ENCODE peak calls at places on chromosome 11, in four cellular contexts. I is HepG2, Y is K562, J is GM12878. U is an unnamed sample.

GRCh38 chr11:106706355-106706754 is 311.9 kb downstream of the GUCY1A2 start:
- DNase-seq in I (no peak), Y (no peak), J (no peak), U (peak; percentile 39)

GRCh38 chr11:83054904-83055380 is 16.8 kb downstream of the RAB30 start:
- DNase-seq in I (peak; percentile 24), Y (no peak), J (no peak), U (no peak)

GRCh38 chr11:62789576-62789975 is 2.2 kb downstream of the TMEM223 start:
- DNase-seq in I (no peak), Y (no peak), J (no peak), U (no peak)

GRCh38 chr11:14242198-14242597 is 116.8 kb downstream of the RRAS2 start:
- DNase-seq in I (no peak), Y (no peak), J (no peak), U (no peak)

GRCh38 chr11:32087602-32088001 is 3.3 kb upstream of the RCN1 start:
- DNase-seq in I (no peak), Y (peak; percentile 18), J (no peak), U (no peak)

GRCh38 chr11:104583857-104584256 is 314.4 kb downstream of the CASP12 start:
- DNase-seq in I (no peak), Y (no peak), J (no peak), U (no peak)

GRCh38 chr11:115459563-115459962 is 44.7 kb downstream of the CADM1 start:
- DNase-seq in I (no peak), Y (no peak), J (no peak), U (no peak)

GRCh38 chr11:130600616-130601015 is 152.2 kb downstream of the ADAMTS15 start:
- DNase-seq in I (no peak), Y (no peak), J (no peak), U (no peak)

GRCh38 chr11:17405232-17406005 is 17.0 kb upstream of the KCNJ11 start:
- DNase-seq in I (peak; percentile 37), Y (no peak), J (no peak), U (peak; percentile 47)

GRCh38 chr11:65479184-65480145 is 19.4 kb upstream of the MALAT1 start:
- DNase-seq in I (no peak), Y (no peak), J (no peak), U (peak; percentile 56)
- TF ChIP-seq CHD4 in I (no peak), Y (peak; percentile 36), J (no peak), U (no peak)

DNA sequence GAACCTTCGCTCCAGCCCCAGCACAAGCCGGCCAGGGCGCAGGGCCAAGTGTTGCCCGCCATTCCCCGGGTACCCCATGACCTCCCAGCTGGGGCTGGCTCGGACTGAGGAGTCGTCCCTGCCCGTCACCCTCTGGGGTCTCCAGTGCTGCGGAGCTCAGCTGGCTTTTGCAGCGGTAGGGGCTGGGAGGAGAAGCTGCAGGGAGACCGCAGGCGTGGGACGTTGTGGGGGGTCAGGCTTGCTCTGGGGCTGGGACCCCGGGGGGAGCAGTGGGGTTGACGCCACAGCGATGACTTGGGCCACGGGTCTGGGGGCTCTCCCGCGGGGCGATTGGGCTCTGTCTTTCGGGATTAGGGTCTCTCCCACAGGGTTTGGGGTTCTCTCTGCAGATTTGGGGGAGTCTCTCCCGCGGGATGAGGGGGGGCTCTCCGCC is 376 bp upstream of the GAL start:
- DNase-seq in I (no peak), Y (no peak), J (no peak), U (no peak)
- TF ChIP-seq CHD4 in I (no peak), Y (no peak), J (no peak), U (no peak)

DNA sequence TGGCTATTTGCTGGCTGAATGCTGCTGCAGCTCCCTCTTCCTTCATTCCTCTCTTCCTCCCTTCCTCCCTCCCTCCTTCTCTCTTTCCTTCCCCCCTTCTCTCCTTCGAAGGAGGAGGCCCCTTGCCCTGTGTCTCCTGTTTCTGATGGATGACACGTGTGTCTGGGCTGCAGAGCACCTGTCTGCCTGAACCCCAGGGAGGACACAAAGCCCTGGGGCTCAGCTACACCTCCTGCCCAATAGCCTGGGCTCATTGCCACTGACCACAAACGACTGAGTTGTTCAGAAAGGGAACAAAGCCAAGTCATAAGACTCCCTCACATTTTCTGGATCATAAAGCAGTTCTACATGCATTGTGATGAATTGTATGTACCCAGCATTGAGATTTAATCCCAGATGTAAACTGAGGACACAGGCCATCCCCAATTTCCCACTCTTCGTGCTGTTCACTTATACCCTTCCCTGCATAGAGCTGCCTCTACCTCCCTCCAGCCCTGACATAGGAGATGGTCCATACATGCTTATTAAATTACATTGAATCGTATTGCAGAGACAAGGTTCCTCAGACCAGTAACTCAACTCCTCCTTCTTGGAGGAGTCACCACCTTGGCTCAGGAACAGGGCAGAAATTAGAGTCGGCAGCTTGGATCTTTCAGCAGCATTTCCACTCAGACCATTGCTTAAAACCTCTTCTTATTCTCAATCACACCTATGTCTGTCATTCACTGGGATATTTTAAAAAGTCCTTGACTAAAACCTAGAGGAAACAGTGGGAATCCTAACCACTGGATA is 1.2 kb downstream of the CSRP3 start:
- DNase-seq in I (no peak), Y (no peak), J (no peak), U (no peak)
- TF ChIP-seq CHD4 in I (no peak), Y (no peak), J (no peak), U (no peak)

DNA sequence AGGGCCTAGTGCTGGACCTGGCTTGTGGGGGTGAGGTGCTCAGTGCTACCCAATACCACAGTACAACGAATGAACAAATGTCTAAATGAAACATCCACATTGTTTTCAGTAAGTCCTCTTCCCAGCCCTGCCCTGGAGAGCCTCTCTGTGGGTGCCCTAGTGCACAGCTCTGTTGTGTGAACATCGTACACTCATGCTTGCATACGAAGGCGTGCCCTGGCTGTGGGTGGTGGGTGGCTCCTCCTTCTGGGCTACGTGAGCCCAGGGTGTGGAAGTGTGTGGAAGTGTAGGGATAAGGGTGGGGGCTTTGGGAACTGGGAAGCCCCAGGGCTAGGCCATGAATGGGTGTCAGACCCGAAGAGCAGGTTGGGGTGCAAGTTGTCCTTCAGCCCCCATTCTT is 592 bp upstream of the NLRX1 start:
- DNase-seq in I (peak; percentile 36), Y (no peak), J (no peak), U (no peak)
- TF ChIP-seq CHD4 in I (no peak), Y (no peak), J (no peak), U (no peak)

GRCh38 chr11:69005183-69005630 is 7.8 kb downstream of the MRGPRF start:
- DNase-seq in I (no peak), Y (no peak), J (no peak), U (no peak)
- TF ChIP-seq CHD4 in I (no peak), Y (no peak), J (no peak), U (no peak)

DNA sequence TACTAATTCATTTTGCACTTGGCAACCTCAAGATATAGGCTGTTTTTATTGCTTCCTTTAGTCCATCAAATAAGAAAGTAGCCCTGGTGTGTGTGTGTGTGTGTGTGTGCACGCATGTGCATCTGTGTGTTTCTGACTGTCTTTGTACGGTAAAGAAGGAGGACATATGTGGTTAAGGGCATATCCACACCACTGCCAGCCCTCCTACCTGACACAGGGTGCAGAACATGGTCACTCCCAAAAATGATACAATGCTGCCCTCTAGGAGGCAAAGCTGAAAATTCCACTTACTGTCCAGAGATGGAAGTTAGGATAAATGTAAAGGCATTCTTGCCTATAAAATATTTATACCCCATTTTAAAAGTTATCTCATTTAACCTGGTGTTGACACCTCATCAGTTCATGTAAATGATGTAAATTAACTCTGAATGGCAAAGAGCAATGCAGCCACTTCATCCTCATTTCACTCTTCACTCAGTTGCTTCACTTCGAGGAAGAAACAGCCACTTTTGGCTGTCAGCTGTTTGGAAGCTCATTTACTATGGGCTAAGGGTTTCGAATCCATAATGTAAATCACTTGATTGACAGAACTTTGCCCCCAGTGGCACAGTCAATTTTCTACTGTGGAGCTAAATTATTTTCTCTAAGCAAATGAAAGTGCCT is 83.1 kb upstream of the MTNR1B start:
- DNase-seq in I (peak; percentile 54), Y (peak; percentile 51), J (peak; percentile 3), U (peak; percentile 38)
- TF ChIP-seq CHD4 in I (no peak), Y (no peak), J (no peak), U (no peak)

DNA sequence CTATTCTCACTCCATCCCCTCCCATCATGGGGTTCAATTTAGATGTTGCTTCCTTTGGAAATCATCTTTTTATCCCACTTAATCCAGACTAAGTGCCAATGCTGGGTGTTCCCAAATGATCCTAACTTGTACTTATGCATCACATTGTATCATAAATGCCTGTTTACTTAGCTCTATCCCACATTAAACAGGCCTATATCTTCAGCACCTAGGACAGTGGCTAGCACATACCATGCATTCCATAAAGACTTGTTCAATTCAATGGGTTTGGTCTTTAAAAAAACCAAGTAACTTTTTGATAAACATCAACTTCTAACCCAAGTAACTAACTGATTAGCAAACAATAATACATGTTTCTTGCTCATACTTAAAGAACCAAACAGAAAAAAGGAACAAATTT is 40.6 kb downstream of the RSF1 start:
- DNase-seq in I (peak; percentile 29), Y (no peak), J (no peak), U (peak; percentile 21)
- TF ChIP-seq CHD4 in I (no peak), Y (no peak), J (no peak), U (no peak)

GRCh38 chr11:84465040-84465439 is 1162.1 kb downstream of the DLG2 start:
- DNase-seq in I (no peak), Y (no peak), J (no peak), U (no peak)
- TF ChIP-seq CHD4 in I (no peak), Y (no peak), J (no peak), U (no peak)

GRCh38 chr11:67375320-67376021 is 2.1 kb upstream of the CLCF1 start:
- DNase-seq in I (no peak), Y (no peak), J (no peak), U (peak; percentile 80)
- TF ChIP-seq CHD4 in I (no peak), Y (no peak), J (no peak), U (no peak)